ENCODE peak calls at places on chromosome 22, in eight cellular contexts. One of them, this sample, is unnamed.

GRCh38 chr22:28112548-28113043 is 193.5 kb upstream of the PITPNB start:
- DNase-seq in prostate gland: no peak
- DNase-seq in IMR-90: peak
- DNase-seq in ovary: no peak
- DNase-seq in HCT116: peak
- DNase-seq in transverse colon: no peak
- DNase-seq in H1: no peak
- DNase-seq in gastrocnemius medialis: peak
- DNase-seq in this sample: no peak

GRCh38 chr22:19723165-19723989 is at the start of gene GP1BB:
- DNase-seq in transverse colon: peak
- DNase-seq in IMR-90: no peak
- DNase-seq in ovary: no peak
- DNase-seq in H1: no peak
- DNase-seq in HCT116: no peak
- DNase-seq in prostate gland: no peak
- DNase-seq in gastrocnemius medialis: no peak
- DNase-seq in this sample: peak

GRCh38 chr22:28075260-28075981 is 156.4 kb upstream of the PITPNB start:
- DNase-seq in IMR-90: peak
- DNase-seq in gastrocnemius medialis: peak
- DNase-seq in HCT116: no peak
- DNase-seq in transverse colon: peak
- DNase-seq in prostate gland: no peak
- DNase-seq in ovary: no peak
- DNase-seq in H1: no peak
- DNase-seq in this sample: peak

GRCh38 chr22:25848954-25849353 is 107.0 kb downstream of the MYO18B start:
- DNase-seq in prostate gland: no peak
- DNase-seq in transverse colon: no peak
- DNase-seq in IMR-90: no peak
- DNase-seq in HCT116: no peak
- DNase-seq in ovary: no peak
- DNase-seq in H1: no peak
- DNase-seq in gastrocnemius medialis: no peak
- DNase-seq in this sample: no peak

GRCh38 chr22:41975299-41976069 is 6.2 kb downstream of the SEPTIN3 start:
- DNase-seq in gastrocnemius medialis: no peak
- DNase-seq in HCT116: no peak
- DNase-seq in H1: no peak
- DNase-seq in transverse colon: no peak
- DNase-seq in IMR-90: no peak
- DNase-seq in ovary: no peak
- DNase-seq in prostate gland: no peak
- DNase-seq in this sample: no peak

GRCh38 chr22:25509391-25509791 is 55.1 kb upstream of the GRK3 start:
- DNase-seq in prostate gland: no peak
- DNase-seq in transverse colon: no peak
- DNase-seq in H1: no peak
- DNase-seq in ovary: no peak
- DNase-seq in gastrocnemius medialis: no peak
- DNase-seq in IMR-90: peak
- DNase-seq in HCT116: no peak
- DNase-seq in this sample: peak

GRCh38 chr22:24803064-24803542 is 2.9 kb upstream of the SGSM1 start:
- DNase-seq in prostate gland: no peak
- DNase-seq in H1: peak
- DNase-seq in HCT116: peak
- DNase-seq in gastrocnemius medialis: no peak
- DNase-seq in IMR-90: peak
- DNase-seq in transverse colon: peak
- DNase-seq in ovary: peak
- DNase-seq in this sample: peak

GRCh38 chr22:31943976-31944699 is at the start of gene YWHAH:
- DNase-seq in transverse colon: peak
- DNase-seq in H1: peak
- DNase-seq in gastrocnemius medialis: peak
- DNase-seq in IMR-90: peak
- DNase-seq in prostate gland: peak
- DNase-seq in HCT116: peak
- DNase-seq in ovary: peak
- DNase-seq in this sample: peak

GRCh38 chr22:40413873-40414272 is 43.5 kb downstream of the SGSM3 start:
- DNase-seq in gastrocnemius medialis: peak
- DNase-seq in ovary: no peak
- DNase-seq in H1: no peak
- DNase-seq in HCT116: no peak
- DNase-seq in prostate gland: no peak
- DNase-seq in transverse colon: no peak
- DNase-seq in IMR-90: no peak
- DNase-seq in this sample: peak

GRCh38 chr22:39545310-39546063 is 12.9 kb upstream of the RPS19BP1 start:
- DNase-seq in IMR-90: no peak
- DNase-seq in HCT116: no peak
- DNase-seq in transverse colon: peak
- DNase-seq in ovary: peak
- DNase-seq in H1: no peak
- DNase-seq in prostate gland: no peak
- DNase-seq in gastrocnemius medialis: no peak
- DNase-seq in this sample: peak

GRCh38 chr22:19610518-19611253 is 86.5 kb upstream of the CLDN5 start:
- DNase-seq in ovary: no peak
- DNase-seq in transverse colon: no peak
- DNase-seq in HCT116: no peak
- DNase-seq in H1: no peak
- DNase-seq in prostate gland: no peak
- DNase-seq in IMR-90: no peak
- DNase-seq in gastrocnemius medialis: no peak
- DNase-seq in this sample: no peak

GRCh38 chr22:39514373-39514973 is 5.9 kb upstream of the ATF4 start:
- DNase-seq in gastrocnemius medialis: no peak
- DNase-seq in prostate gland: no peak
- DNase-seq in H1: no peak
- DNase-seq in transverse colon: peak
- DNase-seq in IMR-90: peak
- DNase-seq in HCT116: no peak
- DNase-seq in ovary: no peak
- DNase-seq in this sample: peak

GRCh38 chr22:19932367-19933206 is 9.0 kb upstream of the COMT start:
- DNase-seq in ovary: no peak
- DNase-seq in H1: no peak
- DNase-seq in prostate gland: no peak
- DNase-seq in gastrocnemius medialis: no peak
- DNase-seq in transverse colon: no peak
- DNase-seq in HCT116: no peak
- DNase-seq in IMR-90: no peak
- DNase-seq in this sample: no peak

GRCh38 chr22:20953668-20954500 is 13.2 kb upstream of the AIFM3 start:
- DNase-seq in HCT116: no peak
- DNase-seq in transverse colon: no peak
- DNase-seq in H1: no peak
- DNase-seq in prostate gland: peak
- DNase-seq in ovary: no peak
- DNase-seq in IMR-90: peak
- DNase-seq in gastrocnemius medialis: peak
- DNase-seq in this sample: no peak

GRCh38 chr22:40196628-40197027 is 18.9 kb downstream of the TNRC6B start:
- DNase-seq in gastrocnemius medialis: no peak
- DNase-seq in ovary: no peak
- DNase-seq in transverse colon: no peak
- DNase-seq in IMR-90: peak
- DNase-seq in HCT116: no peak
- DNase-seq in prostate gland: no peak
- DNase-seq in H1: no peak
- DNase-seq in this sample: no peak

GRCh38 chr22:30453731-30454510 is 17.9 kb downstream of the SEC14L3 start:
- DNase-seq in H1: no peak
- DNase-seq in IMR-90: no peak
- DNase-seq in gastrocnemius medialis: no peak
- DNase-seq in prostate gland: no peak
- DNase-seq in transverse colon: no peak
- DNase-seq in HCT116: no peak
- DNase-seq in ovary: no peak
- DNase-seq in this sample: peak

GRCh38 chr22:44181033-44181911 is 547 bp downstream of the PARVG start:
- DNase-seq in IMR-90: no peak
- DNase-seq in prostate gland: no peak
- DNase-seq in gastrocnemius medialis: no peak
- DNase-seq in transverse colon: peak
- DNase-seq in ovary: no peak
- DNase-seq in H1: no peak
- DNase-seq in HCT116: no peak
- DNase-seq in this sample: no peak

GRCh38 chr22:20951932-20952380 is 15.1 kb upstream of the AIFM3 start:
- DNase-seq in HCT116: no peak
- DNase-seq in IMR-90: no peak
- DNase-seq in prostate gland: no peak
- DNase-seq in transverse colon: peak
- DNase-seq in gastrocnemius medialis: no peak
- DNase-seq in ovary: no peak
- DNase-seq in H1: no peak
- DNase-seq in this sample: no peak

DNA sequence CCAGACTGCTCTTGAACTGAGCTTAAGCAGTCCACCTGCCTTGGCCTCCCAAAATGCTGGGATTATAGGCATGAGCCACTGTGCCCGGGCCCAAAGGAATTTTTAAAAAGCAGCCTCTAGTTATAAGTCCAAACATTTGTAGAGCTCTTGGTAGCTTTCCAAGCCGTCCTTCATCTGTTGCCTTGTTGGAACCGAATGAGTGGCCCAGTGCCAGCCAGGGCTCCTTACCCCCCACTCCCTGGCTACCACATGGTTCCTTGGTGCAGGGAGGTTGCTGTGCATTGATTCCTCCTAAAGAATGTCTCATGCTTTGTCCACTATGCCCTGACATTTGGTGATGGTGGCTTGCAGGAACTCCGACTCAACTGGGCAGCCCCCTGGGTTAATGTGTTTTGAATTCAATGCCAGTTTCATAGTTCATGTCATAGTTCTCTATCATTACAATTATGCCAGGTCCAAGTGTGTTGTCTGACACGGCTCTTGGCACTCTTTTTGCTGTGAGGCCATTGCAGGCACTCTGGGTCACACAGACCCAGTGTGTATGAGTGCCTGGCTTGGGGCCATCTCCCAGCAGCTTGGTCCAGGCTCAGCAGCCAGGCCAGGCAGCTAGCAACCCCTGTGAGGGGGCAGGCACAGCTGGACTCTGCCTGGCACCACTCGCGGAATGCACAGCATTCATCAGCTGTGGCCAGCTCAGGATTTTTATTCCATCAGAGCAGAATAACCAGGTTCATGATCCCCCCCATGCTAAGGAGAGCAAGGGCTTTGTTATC is 13.3 kb upstream of the MICALL1 start:
- DNase-seq in IMR-90: no peak
- DNase-seq in HCT116: no peak
- DNase-seq in prostate gland: no peak
- DNase-seq in H1: no peak
- DNase-seq in gastrocnemius medialis: no peak
- DNase-seq in ovary: peak
- DNase-seq in transverse colon: no peak
- DNase-seq in this sample: peak
- H3K27ac ChIP-seq in IMR-90: no peak
- H3K27ac ChIP-seq in HCT116: no peak
- H3K27ac ChIP-seq in prostate gland: peak
- H3K27ac ChIP-seq in H1: no peak
- H3K27ac ChIP-seq in gastrocnemius medialis: no peak
- H3K27ac ChIP-seq in ovary: peak
- H3K27ac ChIP-seq in transverse colon: peak
- H3K27ac ChIP-seq in this sample: peak

GRCh38 chr22:46074771-46075551 is 75.4 kb upstream of the PPARA start:
- DNase-seq in H1: no peak
- DNase-seq in HCT116: no peak
- DNase-seq in ovary: peak
- DNase-seq in transverse colon: peak
- DNase-seq in gastrocnemius medialis: peak
- DNase-seq in prostate gland: no peak
- DNase-seq in IMR-90: no peak
- DNase-seq in this sample: peak
- TF ChIP-seq POLR2A in H1: no peak
- TF ChIP-seq POLR2A in HCT116: no peak
- TF ChIP-seq POLR2A in ovary: no peak
- TF ChIP-seq POLR2A in transverse colon: no peak
- TF ChIP-seq POLR2A in gastrocnemius medialis: no peak
- TF ChIP-seq POLR2A in prostate gland: no peak
- TF ChIP-seq POLR2A in IMR-90: no peak
- TF ChIP-seq POLR2A in this sample: no peak

DNA sequence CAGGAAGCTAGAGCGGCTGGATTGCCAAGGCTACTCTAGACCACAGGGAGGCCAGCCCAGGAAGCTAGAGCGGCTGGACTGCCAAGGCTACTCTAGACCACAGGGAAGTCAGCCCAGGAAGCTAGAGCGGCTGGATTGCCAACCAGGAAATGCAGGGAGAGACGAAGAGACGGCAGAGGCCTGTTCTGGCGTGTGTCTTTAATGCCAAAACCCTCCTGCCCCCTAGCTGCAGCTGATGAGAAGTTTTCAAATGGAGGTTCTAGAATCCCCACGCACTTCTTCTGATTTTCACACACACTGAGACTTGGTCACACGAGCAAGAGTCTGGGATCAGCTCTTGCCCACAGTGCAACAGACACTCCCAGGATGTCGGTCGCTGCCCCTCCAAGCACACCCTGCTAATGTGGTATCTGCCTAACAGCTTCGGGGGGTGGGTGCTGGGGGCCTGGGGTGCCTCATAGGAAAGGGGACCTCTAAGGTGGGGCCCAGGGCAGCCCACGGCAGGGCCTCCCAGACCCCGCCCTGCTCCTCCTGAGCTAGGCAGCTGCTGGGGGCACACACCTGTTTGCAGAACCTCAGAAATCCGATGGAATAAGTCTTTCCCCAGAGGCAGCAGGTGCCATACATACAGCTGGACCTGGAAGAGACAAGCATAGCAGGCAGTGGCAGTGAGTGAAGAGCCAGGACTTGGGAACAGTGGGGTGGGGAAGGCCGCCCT is 28.5 kb downstream of the MAFF start:
- DNase-seq in H1: no peak
- DNase-seq in ovary: no peak
- DNase-seq in prostate gland: peak
- DNase-seq in transverse colon: peak
- DNase-seq in gastrocnemius medialis: no peak
- DNase-seq in HCT116: no peak
- DNase-seq in IMR-90: no peak
- DNase-seq in this sample: peak
- TF ChIP-seq CTCF in H1: peak
- TF ChIP-seq CTCF in ovary: no peak
- TF ChIP-seq CTCF in prostate gland: peak
- TF ChIP-seq CTCF in transverse colon: peak
- TF ChIP-seq CTCF in gastrocnemius medialis: peak
- TF ChIP-seq CTCF in HCT116: peak
- TF ChIP-seq CTCF in IMR-90: peak
- TF ChIP-seq CTCF in this sample: no peak

DNA sequence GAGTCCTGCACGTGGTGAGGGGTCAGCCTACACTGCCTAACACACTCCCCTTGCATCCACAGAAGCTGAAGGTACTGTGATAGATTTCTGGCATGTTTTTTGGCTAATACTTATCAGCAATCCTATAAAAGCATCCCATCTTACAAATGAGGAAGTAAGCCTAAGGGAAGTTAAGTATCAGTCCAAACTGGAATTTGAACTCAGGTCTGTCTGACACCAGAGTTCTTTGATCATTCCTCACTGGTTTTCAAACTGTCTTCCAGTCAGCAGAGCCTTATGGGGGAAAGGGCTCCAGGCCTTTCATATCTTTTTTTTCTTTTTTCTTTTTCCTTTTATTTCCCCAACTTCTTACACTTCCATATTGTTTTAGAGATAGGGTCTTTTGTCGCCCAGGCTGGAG is 105.6 kb downstream of the RBFOX2 start:
- DNase-seq in transverse colon: no peak
- DNase-seq in H1: no peak
- DNase-seq in IMR-90: no peak
- DNase-seq in prostate gland: no peak
- DNase-seq in HCT116: no peak
- DNase-seq in ovary: no peak
- DNase-seq in gastrocnemius medialis: no peak
- DNase-seq in this sample: no peak
- H3K27ac ChIP-seq in transverse colon: no peak
- H3K27ac ChIP-seq in H1: no peak
- H3K27ac ChIP-seq in IMR-90: peak
- H3K27ac ChIP-seq in prostate gland: no peak
- H3K27ac ChIP-seq in HCT116: no peak
- H3K27ac ChIP-seq in ovary: no peak
- H3K27ac ChIP-seq in gastrocnemius medialis: no peak
- H3K27ac ChIP-seq in this sample: no peak